ENCODE peak calls at places on chromosomes 7 and 10, in ten cellular contexts. W is stimulated activated CD4-positive, alpha-beta T cell treated with anti-CD3 and anti-CD28 coated beads, Interleukin-2, amount 100 ng/mL, for 48 hours; B is T-cell; F is substantia nigra; X is stimulated activated CD8-positive, alpha-beta memory T cell treated with anti-CD3 and anti-CD28 coated beads, Interleukin-7, amount 100 ng/mL, for 1 hour; K is AG09309; R is germinal center; C is activated CD4-positive, alpha-beta T cell treated with anti-CD3 and anti-CD28 coated beads, Interleukin-2, amount 10 ng/mL, durations not matched to agents 7 days and 5 days; G is hypothalamus; O is ovary. L is an unnamed sample.

GRCh38 chr7:66043681-66044497 is 31.7 kb upstream of the ASL start:
- DNase-seq in C (peak), X (no peak), K (no peak), B (peak), F (no peak), W (peak), G (peak), R (peak), O (peak), L (no peak)

GRCh38 chr10:43389867-43390266 is 18.4 kb downstream of the FXYD4 start:
- DNase-seq in K (no peak), G (no peak), X (no peak), F (no peak), C (no peak), O (no peak), R (no peak), W (no peak), B (no peak), L (no peak)

GRCh38 chr10:114647545-114648138 is 10.4 kb downstream of the ABLIM1 start:
- DNase-seq in F (no peak), C (no peak), G (no peak), R (no peak), O (no peak), K (no peak), X (no peak), B (no peak), W (no peak), L (no peak)

GRCh38 chr10:69439350-69439739 is 11.9 kb upstream of the TSPAN15 start:
- DNase-seq in O (no peak), K (no peak), G (no peak), C (no peak), F (no peak), R (no peak), X (no peak), B (no peak), W (no peak), L (no peak)

GRCh38 chr7:128876127-128876526 is 13.5 kb downstream of the ATP6V1F start:
- DNase-seq in X (no peak), W (no peak), R (no peak), B (no peak), C (no peak), F (no peak), G (no peak), O (no peak), K (no peak), L (no peak)

GRCh38 chr10:46250481-46250880 is 36.3 kb upstream of the ANTXRL start:
- DNase-seq in R (no peak), B (no peak), W (no peak), O (no peak), G (no peak), X (no peak), C (no peak), K (no peak), F (no peak), L (no peak)

GRCh38 chr10:34124522-34125035 is 690.5 kb downstream of the PARD3 start:
- DNase-seq in W (no peak), F (no peak), X (no peak), O (no peak), C (no peak), G (no peak), B (no peak), K (no peak), R (no peak), L (no peak)

GRCh38 chr7:79308176-79308575 is 145.3 kb downstream of the MAGI2 start:
- DNase-seq in F (no peak), X (no peak), B (no peak), C (no peak), K (no peak), W (no peak), R (no peak), O (no peak), G (no peak), L (no peak)

GRCh38 chr7:133932591-133932990 is 194.5 kb upstream of the LRGUK start:
- DNase-seq in C (no peak), F (no peak), K (no peak), G (no peak), O (no peak), W (no peak), B (no peak), X (no peak), R (no peak), L (no peak)

GRCh38 chr7:99123571-99124033 is 20.3 kb downstream of the SMURF1 start:
- DNase-seq in G (no peak), C (no peak), O (no peak), K (no peak), W (no peak), R (no peak), F (no peak), B (no peak), X (no peak), L (no peak)

GRCh38 chr7:32479574-32480200 is 10.5 kb downstream of the LSM5 start:
- DNase-seq in X (no peak), K (no peak), O (no peak), G (no peak), R (peak), F (no peak), W (no peak), C (peak), B (no peak), L (peak)

GRCh38 chr10:43255644-43256431 is 11.0 kb downstream of the RASGEF1A start:
- DNase-seq in C (peak), B (peak), R (peak), G (no peak), O (no peak), W (peak), F (no peak), K (no peak), X (no peak), L (no peak)

GRCh38 chr7:641269-641671 is 85.2 kb upstream of the DNAAF5 start:
- DNase-seq in O (no peak), B (no peak), W (no peak), C (no peak), F (no peak), R (no peak), X (no peak), G (no peak), K (no peak), L (no peak)

GRCh38 chr10:120963053-120963533 is 111.9 kb downstream of the WDR11 start:
- DNase-seq in K (no peak), B (no peak), C (no peak), G (no peak), W (no peak), O (no peak), R (no peak), F (no peak), X (no peak), L (no peak)